ENCODE peak calls at places on chromosomes 16 and 17, in seven cellular contexts. J is PC-3; R is effector memory CD4-positive, alpha-beta T cell; M is Karpas-422; A is lower lobe of right lung; T is heart left ventricle; W is tibial artery. Y is an unnamed sample.

GRCh38 chr17:42133461-42134041 is 10.9 kb downstream of the HSPB9 start:
- DNase-seq in J (no peak), R (no peak), M (peak), A (no peak), T (peak), W (no peak), Y (no peak)

GRCh38 chr17:38881600-38882191 is 11.8 kb downstream of the LASP1 start:
- DNase-seq in J (no peak), R (peak), M (peak), A (peak), T (peak), W (peak), Y (no peak)

GRCh38 chr16:17108596-17108995 is 362.2 kb downstream of the XYLT1 start:
- DNase-seq in J (no peak), R (no peak), M (no peak), A (no peak), T (no peak), W (no peak), Y (no peak)

GRCh38 chr17:32584792-32585191 is 98.0 kb downstream of the CDK5R1 start:
- DNase-seq in J (no peak), R (no peak), M (no peak), A (no peak), T (no peak), W (no peak), Y (no peak)

GRCh38 chr16:87550510-87550961 is 51.8 kb upstream of the JPH3 start:
- DNase-seq in J (peak), R (peak), M (peak), A (peak), T (peak), W (no peak), Y (no peak)

GRCh38 chr16:21565816-21566669 is 33.3 kb upstream of the METTL9 start:
- DNase-seq in J (no peak), R (no peak), M (peak), A (no peak), T (no peak), W (no peak), Y (no peak)

GRCh38 chr17:62750502-62751349 is 57.4 kb downstream of the MARCHF10 start:
- DNase-seq in J (peak), R (no peak), M (no peak), A (no peak), T (no peak), W (no peak), Y (no peak)

GRCh38 chr17:3600529-3601205 is 8.5 kb downstream of the TRPV1 start:
- DNase-seq in J (no peak), R (no peak), M (no peak), A (no peak), T (no peak), W (no peak), Y (no peak)

GRCh38 chr16:51404386-51404785 is 253.3 kb upstream of the SALL1 start:
- DNase-seq in J (no peak), R (no peak), M (no peak), A (no peak), T (no peak), W (no peak), Y (no peak)

GRCh38 chr16:76857402-76857801 is 333.6 kb upstream of the MON1B start:
- DNase-seq in J (no peak), R (no peak), M (no peak), A (no peak), T (no peak), W (no peak), Y (no peak)

GRCh38 chr16:49382916-49383315 is 9.3 kb downstream of the C16orf78 start:
- DNase-seq in J (peak), R (no peak), M (peak), A (no peak), T (no peak), W (no peak), Y (no peak)

GRCh38 chr16:2715519-2715918 is 4.5 kb downstream of the PRSS27 start:
- DNase-seq in J (no peak), R (peak), M (peak), A (peak), T (peak), W (no peak), Y (no peak)

GRCh38 chr16:23595246-23595950 is 718 bp downstream of the NDUFAB1 start:
- DNase-seq in J (no peak), R (no peak), M (peak), A (no peak), T (no peak), W (no peak), Y (no peak)

GRCh38 chr17:39705786-39706348 is 6.0 kb downstream of the ERBB2 start:
- DNase-seq in J (peak), R (no peak), M (no peak), A (peak), T (peak), W (no peak), Y (no peak)

GRCh38 chr17:4565209-4566141 is 5.1 kb upstream of the GGT6 start:
- DNase-seq in J (peak), R (peak), M (peak), A (peak), T (no peak), W (peak), Y (peak)

GRCh38 chr16:85284138-85284897 is 172.0 kb upstream of the CIBAR2 start:
- DNase-seq in J (no peak), R (no peak), M (no peak), A (no peak), T (no peak), W (no peak), Y (no peak)

GRCh38 chr16:1771864-1772361 is 570 bp upstream of the NME3 start:
- DNase-seq in J (no peak), R (no peak), M (no peak), A (no peak), T (no peak), W (no peak), Y (no peak)

GRCh38 chr16:75118943-75119539 is 2.5 kb upstream of the LDHD start:
- DNase-seq in J (no peak), R (no peak), M (no peak), A (no peak), T (no peak), W (no peak), Y (no peak)
- H3K27ac ChIP-seq in J (no peak), R (no peak), M (no peak), A (no peak), T (no peak), W (no peak), Y (no peak)

DNA sequence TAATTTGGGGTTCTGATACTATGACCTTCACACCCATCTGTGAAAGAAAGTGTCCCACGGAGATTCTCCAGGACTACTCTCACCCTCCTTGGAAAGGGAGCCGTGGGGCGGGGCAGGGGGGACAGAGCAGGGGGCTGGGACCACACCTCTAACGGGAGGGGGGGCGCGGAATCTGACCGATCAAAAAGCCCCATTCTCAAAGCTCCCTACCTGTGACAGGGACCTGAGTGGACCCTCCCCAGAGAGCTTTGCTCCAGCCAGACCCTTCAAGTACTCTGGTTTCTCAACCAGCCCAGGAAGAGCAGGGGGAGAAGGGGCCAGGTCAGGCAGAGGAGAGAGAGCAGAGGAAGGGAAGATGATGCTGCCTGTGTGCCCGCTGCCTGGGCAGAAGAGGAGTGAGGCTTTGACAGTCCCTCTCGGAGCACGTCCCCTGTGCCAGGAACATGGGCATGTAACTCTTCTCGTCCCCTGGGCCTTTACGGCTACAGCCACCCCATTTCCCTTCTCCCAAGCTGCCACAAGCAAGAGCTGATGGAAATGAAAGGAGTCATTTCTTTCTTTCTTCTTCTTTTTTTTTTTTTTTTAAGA is 673 bp downstream of the XAF1 start:
- DNase-seq in J (no peak), R (no peak), M (no peak), A (no peak), T (no peak), W (no peak), Y (no peak)
- H3K27ac ChIP-seq in J (no peak), R (peak), M (no peak), A (peak), T (peak), W (peak), Y (no peak)

GRCh38 chr16:716768-717325 is 1.9 kb downstream of the METRN start:
- DNase-seq in J (no peak), R (no peak), M (no peak), A (no peak), T (no peak), W (no peak), Y (no peak)

GRCh38 chr16:714079-714478 is 839 bp upstream of the METRN start:
- DNase-seq in J (peak), R (no peak), M (no peak), A (no peak), T (no peak), W (no peak), Y (no peak)

GRCh38 chr16:716250-716607 is 1.3 kb downstream of the METRN start:
- DNase-seq in J (no peak), R (no peak), M (no peak), A (no peak), T (no peak), W (no peak), Y (no peak)

GRCh38 chr16:715448-716249 is 731 bp downstream of the METRN start:
- DNase-seq in J (no peak), R (no peak), M (peak), A (no peak), T (no peak), W (no peak), Y (no peak)

DNA sequence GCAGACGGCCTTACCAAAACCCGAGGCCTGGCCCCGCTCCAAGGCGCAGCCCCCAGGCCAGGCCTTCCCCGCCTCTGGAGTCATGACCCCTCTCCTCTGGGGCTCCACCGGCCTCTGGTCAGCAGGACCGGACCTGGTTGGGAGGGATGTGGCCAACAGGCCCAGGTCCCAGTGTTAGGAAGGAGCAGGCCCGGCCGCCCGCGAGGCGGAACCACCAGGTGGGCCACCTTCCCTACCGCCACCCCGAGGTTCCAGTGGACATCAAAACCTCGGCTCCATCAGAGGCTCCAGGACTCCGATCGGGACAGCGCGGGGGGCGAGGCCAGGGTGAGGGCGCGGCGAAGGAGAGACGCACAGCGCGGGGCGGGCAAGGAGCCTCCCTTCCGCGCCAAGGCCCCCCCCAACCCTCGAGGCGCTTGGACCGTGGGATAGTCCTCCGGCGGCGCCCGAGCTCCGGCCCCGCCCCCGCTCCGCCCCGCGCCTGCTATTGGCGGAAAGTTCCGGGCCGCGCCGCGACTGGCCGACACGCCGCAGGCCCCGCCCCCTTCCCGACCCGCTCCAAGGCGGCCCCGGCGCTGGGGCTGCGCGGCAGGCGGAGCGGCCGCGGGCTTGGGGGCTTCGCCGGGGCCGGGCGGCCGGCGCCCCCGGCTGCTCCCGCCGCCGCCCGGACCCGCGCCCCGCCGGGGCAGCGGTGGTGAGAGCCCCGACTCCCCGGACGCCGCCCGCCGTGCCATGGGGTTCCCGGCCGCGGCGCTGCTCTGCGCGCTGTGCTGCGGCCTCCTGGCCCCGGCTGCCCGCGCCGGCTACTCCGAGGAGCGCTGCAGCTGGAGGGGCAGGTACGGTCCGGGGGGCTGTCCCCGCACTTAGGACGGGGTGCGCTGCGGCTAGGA is at the start of gene METRN:
- DNase-seq in J (peak), R (peak), M (peak), A (peak), T (peak), W (peak), Y (no peak)
- H3K27ac ChIP-seq in J (peak), R (no peak), M (peak), A (peak), T (no peak), W (no peak), Y (peak)

GRCh38 chr17:75326587-75326955 is 37.3 kb upstream of the SLC25A19 start:
- DNase-seq in J (no peak), R (no peak), M (no peak), A (no peak), T (no peak), W (no peak), Y (no peak)

GRCh38 chr17:75323043-75323591 is 33.9 kb upstream of the SLC25A19 start:
- DNase-seq in J (peak), R (peak), M (peak), A (peak), T (peak), W (peak), Y (peak)

GRCh38 chr17:75327757-75328156 is 38.5 kb upstream of the SLC25A19 start:
- DNase-seq in J (no peak), R (no peak), M (no peak), A (no peak), T (no peak), W (no peak), Y (no peak)

GRCh38 chr17:75325827-75326586 is 36.8 kb upstream of the SLC25A19 start:
- DNase-seq in J (no peak), R (no peak), M (peak), A (no peak), T (no peak), W (peak), Y (no peak)

GRCh38 chr17:75325348-75325747 is 36.1 kb upstream of the SLC25A19 start:
- DNase-seq in J (no peak), R (no peak), M (no peak), A (no peak), T (no peak), W (no peak), Y (no peak)
- H3K27ac ChIP-seq in J (no peak), R (no peak), M (no peak), A (peak), T (peak), W (no peak), Y (no peak)

GRCh38 chr16:11705311-11705710 is 37.1 kb downstream of the SNN start:
- DNase-seq in J (no peak), R (no peak), M (no peak), A (no peak), T (no peak), W (no peak), Y (no peak)
- H3K27ac ChIP-seq in J (no peak), R (no peak), M (peak), A (no peak), T (peak), W (no peak), Y (no peak)

GRCh38 chr17:57895382-57896060 is 45.7 kb upstream of the MRPS23 start:
- DNase-seq in J (no peak), R (no peak), M (no peak), A (peak), T (peak), W (no peak), Y (no peak)
- H3K27ac ChIP-seq in J (no peak), R (no peak), M (no peak), A (peak), T (peak), W (peak), Y (no peak)

DNA sequence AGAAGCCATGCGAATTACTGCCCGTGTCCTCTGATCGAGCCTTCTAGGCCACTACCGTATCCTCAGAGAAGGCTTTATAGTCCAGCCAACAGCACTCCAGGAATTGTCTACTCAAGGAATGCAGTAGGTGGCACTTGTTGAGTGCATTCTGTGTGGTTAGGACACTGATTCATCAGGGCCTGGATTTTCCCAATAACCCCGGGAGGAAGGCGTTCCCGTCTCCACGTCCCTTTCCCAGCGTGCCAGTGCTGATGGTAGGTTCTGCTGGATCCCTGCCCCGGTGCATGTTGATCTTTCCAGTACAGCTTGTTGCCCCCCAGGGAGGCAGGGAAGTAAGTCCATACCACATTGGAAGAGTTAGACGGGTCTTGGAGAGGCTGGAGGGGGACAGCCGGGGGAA is 122.2 kb downstream of the RPTOR start:
- DNase-seq in J (no peak), R (no peak), M (no peak), A (no peak), T (no peak), W (no peak), Y (no peak)
- H3K27ac ChIP-seq in J (no peak), R (no peak), M (no peak), A (no peak), T (no peak), W (no peak), Y (no peak)

GRCh38 chr17:82862758-82863645 is 23.2 kb upstream of the ZNF750 start:
- DNase-seq in J (no peak), R (no peak), M (no peak), A (no peak), T (no peak), W (no peak), Y (no peak)
- H3K27ac ChIP-seq in J (no peak), R (peak), M (no peak), A (no peak), T (peak), W (no peak), Y (no peak)

GRCh38 chr16:81693467-81694303 is 85.4 kb upstream of the PLCG2 start:
- DNase-seq in J (no peak), R (no peak), M (no peak), A (no peak), T (no peak), W (no peak), Y (no peak)

GRCh38 chr16:81692571-81692970 is 86.5 kb upstream of the PLCG2 start:
- DNase-seq in J (no peak), R (no peak), M (no peak), A (no peak), T (no peak), W (no peak), Y (no peak)

GRCh38 chr16:81694494-81695285 is 84.4 kb upstream of the PLCG2 start:
- DNase-seq in J (no peak), R (no peak), M (no peak), A (no peak), T (no peak), W (no peak), Y (no peak)

GRCh38 chr16:81695431-81695890 is 83.6 kb upstream of the PLCG2 start:
- DNase-seq in J (no peak), R (no peak), M (no peak), A (no peak), T (no peak), W (no peak), Y (no peak)

GRCh38 chr16:81693047-81693446 is 86.0 kb upstream of the PLCG2 start:
- DNase-seq in J (no peak), R (no peak), M (no peak), A (no peak), T (no peak), W (no peak), Y (no peak)
- H3K27ac ChIP-seq in J (no peak), R (no peak), M (no peak), A (no peak), T (no peak), W (no peak), Y (no peak)

GRCh38 chr17:66507103-66507923 is 204.9 kb downstream of the PRKCA start:
- DNase-seq in J (peak), R (no peak), M (no peak), A (no peak), T (no peak), W (no peak), Y (peak)
- H3K27ac ChIP-seq in J (peak), R (no peak), M (no peak), A (no peak), T (peak), W (peak), Y (peak)